ENCODE peak calls at places on chromosomes 7 and 10, in four cellular contexts. Z is lower lobe of right lung, A is esophagus squamous epithelium, F is A549. X is an unnamed sample.

GRCh38 chr7:50197547-50197946 is 104.5 kb upstream of the ZPBP start:
- DNase-seq in Z (no peak), A (no peak), F (no peak), X (no peak)

GRCh38 chr7:78226059-78226658 is 427.6 kb downstream of the PHTF2 start:
- DNase-seq in Z (no peak), A (no peak), F (peak; percentile 40), X (no peak)

GRCh38 chr10:82934429-82934828 is 1059.4 kb downstream of the NRG3 start:
- DNase-seq in Z (no peak), A (no peak), F (peak; percentile 9), X (no peak)

GRCh38 chr7:131688738-131689661 is 132.6 kb upstream of the PODXL start:
- DNase-seq in Z (no peak), A (no peak), F (peak; percentile 57), X (no peak)

GRCh38 chr10:89470628-89471027 is 56.3 kb downstream of the IFIT5 start:
- DNase-seq in Z (no peak), A (no peak), F (no peak), X (no peak)

GRCh38 chr7:6590645-6591110 is 857 bp downstream of the INTS15 start:
- DNase-seq in Z (no peak), A (no peak), F (peak; percentile 54), X (no peak)

GRCh38 chr7:417625-417889 is 102.1 kb downstream of the PDGFA start:
- DNase-seq in Z (no peak), A (no peak), F (no peak), X (no peak)

GRCh38 chr7:44984478-44984758 is 5.6 kb upstream of the MYO1G start:
- DNase-seq in Z (no peak), A (no peak), F (no peak), X (no peak)

GRCh38 chr7:142669074-142669654 is 80.1 kb upstream of the PRSS1 start:
- DNase-seq in Z (no peak), A (no peak), F (no peak), X (no peak)
- TF ChIP-seq CTCF in Z (peak; percentile 15), A (no peak), F (no peak), X (peak; percentile 35)

DNA sequence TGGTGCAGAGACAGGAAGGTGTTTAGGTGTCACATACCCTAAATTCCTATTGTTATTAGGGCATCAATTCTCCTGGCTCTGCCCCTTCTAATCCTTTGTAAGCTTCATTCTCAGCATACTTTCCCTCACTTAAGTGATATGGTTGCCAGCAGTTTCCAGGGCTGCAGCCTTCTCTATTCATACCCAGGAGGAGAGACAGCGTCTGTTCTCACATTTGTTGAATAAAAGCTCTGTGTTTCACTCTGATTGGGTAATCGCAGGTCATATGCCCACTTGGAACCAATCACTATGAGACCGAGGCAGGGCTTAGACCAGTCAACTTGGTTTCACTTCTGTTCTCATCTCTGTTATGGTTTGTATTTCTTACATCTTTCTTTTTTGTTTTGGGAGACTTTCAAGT is 109.6 kb upstream of the MTPN start:
- DNase-seq in Z (no peak), A (no peak), F (peak; percentile 76), X (no peak)
- H3K4me3 ChIP-seq in Z (peak overlapping the region; percentile 53), A (peak overlapping the region; percentile 2), F (peak overlapping the region; percentile 31), X (peak overlapping the region; percentile 54)

GRCh38 chr10:96357038-96357620 is 1.7 kb downstream of the OPALIN start:
- DNase-seq in Z (no peak), A (no peak), F (no peak), X (no peak)

GRCh38 chr10:96360766-96361165 is 2.0 kb upstream of the OPALIN start:
- DNase-seq in Z (no peak), A (no peak), F (no peak), X (no peak)

GRCh38 chr10:96360331-96360730 is 1.5 kb upstream of the OPALIN start:
- DNase-seq in Z (no peak), A (no peak), F (no peak), X (peak; percentile 52)

GRCh38 chr10:96359616-96360015 is 814 bp upstream of the OPALIN start:
- DNase-seq in Z (no peak), A (no peak), F (no peak), X (peak; percentile 9)

GRCh38 chr10:96358851-96359540 is at the start of gene OPALIN:
- DNase-seq in Z (no peak), A (no peak), F (no peak), X (peak; percentile 55)
- H3K27ac ChIP-seq in Z (no peak within 1 kb of the TSS), A (no peak within 1 kb of the TSS), F (no peak within 1 kb of the TSS), X (no peak within 1 kb of the TSS)

GRCh38 chr10:92573091-92573797 is 649 bp downstream of the IDE start:
- DNase-seq in Z (no peak), A (no peak), F (peak; percentile 54), X (peak; percentile 77)

GRCh38 chr10:92575961-92576360 is 2.1 kb upstream of the IDE start:
- DNase-seq in Z (no peak), A (no peak), F (peak; percentile 34), X (no peak)

GRCh38 chr10:92572362-92573090 is 1.4 kb downstream of the IDE start:
- DNase-seq in Z (no peak), A (no peak), F (no peak), X (no peak)

GRCh38 chr10:92573798-92574544 is at the start of gene IDE:
- DNase-seq in Z (peak; percentile 92), A (peak; percentile 43), F (peak; percentile 91), X (peak; percentile 91)

GRCh38 chr10:92574545-92575377 is 868 bp upstream of the IDE start:
- DNase-seq in Z (no peak), A (no peak), F (no peak), X (no peak)
- TF ChIP-seq CTCF in Z (peak; percentile 82), A (peak; percentile 4), F (no peak), X (peak; percentile 70)

GRCh38 chr10:80413152-80413996 is 5.0 kb downstream of the PRXL2A start:
- DNase-seq in Z (no peak), A (no peak), F (no peak), X (no peak)
- H3K4me3 ChIP-seq in Z (no peak overlapping the region), A (peak overlapping the region; percentile 18), F (no peak overlapping the region), X (no peak overlapping the region)

GRCh38 chr10:131899695-131900349 is 986 bp upstream of the PPP2R2D start:
- DNase-seq in Z (no peak), A (no peak), F (no peak), X (no peak)
- H3K27ac ChIP-seq in Z (peak overlapping the region; percentile 95), A (peak overlapping the region; percentile 94), F (peak overlapping the region; percentile 98), X (peak overlapping the region; percentile 96)

GRCh38 chr10:70928140-70928539 is 39.8 kb upstream of the PCBD1 start:
- DNase-seq in Z (no peak), A (no peak), F (no peak), X (no peak)

GRCh38 chr10:70930251-70931000 is 42.1 kb upstream of the PCBD1 start:
- DNase-seq in Z (no peak), A (no peak), F (no peak), X (no peak)

GRCh38 chr10:70934701-70935100 is 46.3 kb upstream of the PCBD1 start:
- DNase-seq in Z (no peak), A (no peak), F (no peak), X (no peak)

GRCh38 chr10:70932415-70933196 is 44.2 kb upstream of the PCBD1 start:
- DNase-seq in Z (no peak), A (no peak), F (no peak), X (no peak)

GRCh38 chr10:70931168-70931805 is 42.9 kb upstream of the PCBD1 start:
- DNase-seq in Z (no peak), A (no peak), F (no peak), X (no peak)
- TF ChIP-seq CTCF in Z (no peak), A (no peak), F (no peak), X (no peak)

DNA sequence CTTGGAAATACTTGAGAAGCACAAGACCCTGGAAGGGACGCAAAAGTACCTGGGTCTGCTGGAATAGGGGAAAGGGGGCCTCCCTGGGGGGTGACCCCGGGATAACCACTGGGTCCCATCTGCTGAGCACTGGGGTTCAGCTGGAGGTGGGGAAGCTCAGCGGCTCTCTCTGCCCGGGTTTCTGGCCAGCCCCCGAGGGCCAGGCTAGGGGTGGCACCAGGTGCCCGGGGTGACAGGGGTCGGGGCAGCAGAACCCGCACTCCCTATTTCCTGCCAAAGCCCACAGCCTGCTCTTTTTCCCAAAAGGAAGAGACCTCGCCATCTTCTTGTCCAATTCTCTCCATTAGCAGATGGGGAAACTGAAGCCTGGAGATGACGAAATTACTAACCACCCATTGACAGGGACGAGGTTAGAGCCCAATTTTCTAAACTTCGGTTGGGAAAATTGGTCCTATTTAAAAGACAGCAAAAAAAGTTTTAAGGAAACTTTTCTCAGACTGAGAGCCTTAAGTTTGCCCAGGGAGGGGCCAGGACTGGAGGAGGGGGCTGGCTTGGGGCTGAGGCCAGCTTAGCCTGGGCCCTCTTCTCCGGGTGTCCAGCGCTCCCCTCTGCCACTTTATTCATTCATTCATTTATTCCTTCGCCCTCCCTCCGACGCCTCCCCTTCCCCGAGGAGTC is 17.8 kb upstream of the GATA3 start:
- DNase-seq in Z (no peak), A (no peak), F (no peak), X (no peak)
- H3K4me3 ChIP-seq in Z (no peak overlapping the region), A (no peak overlapping the region), F (peak overlapping the region; percentile 45), X (no peak overlapping the region)

GRCh38 chr10:132398566-132398991 is 1.6 kb downstream of the PWWP2B start:
- DNase-seq in Z (peak; percentile 54), A (no peak), F (no peak), X (no peak)
- H3K27ac ChIP-seq in Z (peak overlapping the region; percentile 89), A (peak overlapping the region; percentile 87), F (peak overlapping the region; percentile 99), X (no peak overlapping the region)

GRCh38 chr7:34057136-34057535 is 151.8 kb downstream of the BMPER start:
- DNase-seq in Z (no peak), A (no peak), F (no peak), X (no peak)
- TF ChIP-seq CTCF in Z (no peak), A (no peak), F (no peak), X (no peak)

X was measured in coronary artery.